ENCODE peak calls at places on chromosomes 7 and 10, in five cellular contexts. H is Peyer's patch, Y is uterus, Z is HCT116, K is upper lobe of left lung. O is an unnamed sample. For H3K36me3, the result is how much of the 10 kb centered on the place peaks cover.

GRCh38 chr10:56771343-56771742 is 410.3 kb upstream of the ZWINT start:
- DNase-seq in H (no peak), Y (no peak), Z (no peak), K (no peak), O (no peak)

GRCh38 chr10:63494951-63495350 is 26.2 kb upstream of the REEP3 start:
- DNase-seq in H (no peak), Y (no peak), Z (no peak), K (no peak), O (no peak)

GRCh38 chr10:49735848-49736563 is 26.1 kb downstream of the OGDHL start:
- DNase-seq in H (no peak), Y (no peak), Z (no peak), K (peak), O (no peak)

GRCh38 chr10:4162571-4163286 is 377.7 kb upstream of the KLF6 start:
- DNase-seq in H (no peak), Y (no peak), Z (no peak), K (no peak), O (no peak)

GRCh38 chr7:105975770-105976428 is 12.8 kb downstream of the CDHR3 start:
- DNase-seq in H (no peak), Y (no peak), Z (no peak), K (no peak), O (no peak)

GRCh38 chr10:69780070-69780469 is 21.6 kb upstream of the COL13A1 start:
- DNase-seq in H (no peak), Y (no peak), Z (no peak), K (no peak), O (no peak)

GRCh38 chr10:110724116-110724701 is 80.1 kb downstream of the RBM20 start:
- DNase-seq in H (no peak), Y (no peak), Z (no peak), K (no peak), O (no peak)

GRCh38 chr10:88528791-88529190 is 54.3 kb downstream of the RNLS start:
- DNase-seq in H (no peak), Y (no peak), Z (no peak), K (no peak), O (no peak)

GRCh38 chr7:76282344-76283253 is 19.9 kb upstream of the HSPB1 start:
- DNase-seq in H (no peak), Y (peak), Z (no peak), K (peak), O (no peak)

GRCh38 chr10:65496541-65496940 is 1429.3 kb upstream of the LRRTM3 start:
- DNase-seq in H (no peak), Y (no peak), Z (no peak), K (no peak), O (no peak)

GRCh38 chr7:14196555-14196954 is 207.1 kb upstream of the ETV1 start:
- DNase-seq in H (no peak), Y (no peak), Z (no peak), K (no peak), O (no peak)

GRCh38 chr7:45911311-45911710 is 9.8 kb downstream of the IGFBP3 start:
- DNase-seq in H (no peak), Y (no peak), Z (no peak), K (no peak), O (no peak)

GRCh38 chr7:84686373-84686772 is 491.8 kb upstream of the SEMA3A start:
- DNase-seq in H (no peak), Y (no peak), Z (no peak), K (no peak), O (no peak)

GRCh38 chr10:103041391-103041790 is 123.3 kb downstream of the CNNM2 start:
- DNase-seq in H (no peak), Y (no peak), Z (no peak), K (no peak), O (no peak)

GRCh38 chr10:132420469-132421376 is 23.7 kb downstream of the PWWP2B start:
- DNase-seq in H (peak), Y (no peak), Z (no peak), K (no peak), O (peak)

GRCh38 chr7:141739250-141739649 is 1.1 kb downstream of the SSBP1 start:
- DNase-seq in H (no peak), Y (no peak), Z (no peak), K (no peak), O (no peak)
- TF ChIP-seq POLR2A in H (no peak), Y (no peak), Z (no peak), K (no peak), O (no peak)

DNA sequence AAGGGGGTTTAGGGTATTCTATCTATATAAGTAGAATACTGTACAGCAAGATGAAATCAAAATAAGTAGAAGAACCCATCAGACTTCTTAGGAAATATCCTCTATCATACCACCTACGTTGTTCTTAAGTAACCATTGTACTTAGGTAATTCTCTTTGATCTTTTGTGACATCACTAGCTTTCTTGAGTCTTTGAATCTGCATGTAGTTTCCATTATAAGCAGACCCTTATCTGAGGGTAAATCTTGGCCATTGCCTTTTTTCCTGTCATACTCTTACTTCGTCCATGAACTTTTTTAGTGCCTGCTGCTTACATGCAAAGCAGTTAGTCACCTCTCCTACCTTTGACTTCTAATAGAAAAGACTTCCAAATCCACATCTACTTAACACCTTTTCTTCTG is 49.0 kb downstream of the WAC start:
- DNase-seq in H (no peak), Y (no peak), Z (no peak), K (no peak), O (no peak)
- H3K36me3 ChIP-seq in H (under half), Y (under half), Z (under half), K (under half), O (under half)

DNA sequence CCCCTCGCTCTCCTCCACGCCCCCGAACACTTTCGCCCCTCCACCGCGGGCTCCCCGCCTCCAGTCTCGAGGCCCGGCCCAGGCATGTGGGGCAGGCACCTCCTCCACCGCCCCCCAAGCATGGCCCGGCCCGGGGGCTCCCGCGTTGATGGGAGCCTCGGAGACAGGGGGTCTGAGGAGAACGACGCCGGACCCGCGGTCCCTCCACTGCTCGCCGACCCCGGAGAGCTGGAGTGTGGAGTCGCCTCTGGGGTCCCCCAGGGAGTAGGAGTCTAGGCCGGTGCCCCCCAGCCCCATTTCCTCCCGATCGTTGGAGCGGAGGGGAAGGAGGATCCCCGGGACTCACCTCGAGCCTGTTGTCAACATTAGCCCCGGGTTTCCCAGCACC is 206 bp downstream of the UPF2 start:
- DNase-seq in H (peak), Y (no peak), Z (no peak), K (peak), O (peak)
- TF ChIP-seq POLR2A in H (no peak), Y (peak), Z (no peak), K (peak), O (peak)

GRCh38 chr10:32911285-32912016 is 46.6 kb downstream of the ITGB1 start:
- DNase-seq in H (no peak), Y (no peak), Z (no peak), K (no peak), O (no peak)
- H3K36me3 ChIP-seq in H (half or more), Y (under half), Z (under half), K (under half), O (under half)

GRCh38 chr10:98477861-98478260 is 31.1 kb upstream of the HPS1 start:
- DNase-seq in H (no peak), Y (no peak), Z (no peak), K (no peak), O (no peak)
- TF ChIP-seq POLR2A in H (no peak), Y (no peak), Z (no peak), K (no peak), O (no peak)

GRCh38 chr10:5447071-5447470 is 34.7 kb downstream of the NET1 start:
- DNase-seq in H (no peak), Y (no peak), Z (no peak), K (no peak), O (no peak)
- H3K36me3 ChIP-seq in H (under half), Y (under half), Z (under half), K (under half), O (under half)

GRCh38 chr7:74658171-74659004 is 870 bp downstream of the GTF2I start:
- DNase-seq in H (peak), Y (peak), Z (peak), K (peak), O (peak)
- TF ChIP-seq POLR2A in H (no peak), Y (peak), Z (no peak), K (no peak), O (no peak)

DNA sequence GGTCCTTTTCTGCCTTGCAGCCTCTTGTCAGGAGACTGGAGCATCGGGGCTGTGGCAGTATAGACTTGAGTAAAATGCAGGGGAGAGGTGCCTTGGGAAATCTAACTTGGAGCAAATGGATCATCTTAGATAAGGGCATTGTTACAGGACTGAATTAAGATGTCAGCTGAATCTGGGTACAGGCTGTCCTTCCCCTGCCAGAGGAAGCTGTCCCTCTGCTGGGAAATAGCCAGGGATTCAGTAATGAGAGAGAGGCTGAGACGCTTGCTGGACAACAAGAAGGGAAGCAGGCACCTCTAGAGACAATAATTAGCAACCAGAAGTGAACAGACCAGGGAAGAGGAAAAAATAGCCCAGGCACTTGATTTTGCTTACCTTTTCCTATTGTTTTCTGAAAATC is 20.7 kb upstream of the RAPGEF5 start:
- DNase-seq in H (no peak), Y (no peak), Z (no peak), K (no peak), O (no peak)
- H3K36me3 ChIP-seq in H (under half), Y (under half), Z (under half), K (under half), O (under half)